ENCODE peak calls at places on chromosome 3, in four cellular contexts. B is fibroblast of lung, I is heart right ventricle, L is body of pancreas. C is an unnamed sample.

GRCh38 chr3:83482402-83482801 is 1476.4 kb upstream of the CADM2 start:
- DNase-seq in B (no peak), I (no peak), L (no peak), C (no peak)

GRCh38 chr3:148332509-148332908 is 365.2 kb upstream of the AGTR1 start:
- DNase-seq in B (no peak), I (no peak), L (no peak), C (no peak)

GRCh38 chr3:136804813-136805212 is 14.1 kb upstream of the SLC35G2 start:
- DNase-seq in B (no peak), I (no peak), L (peak; percentile 60), C (peak; percentile 47)

GRCh38 chr3:184993394-184993793 is 159.5 kb downstream of the C3orf70 start:
- DNase-seq in B (no peak), I (no peak), L (no peak), C (no peak)

GRCh38 chr3:73796382-73796781 is 171.6 kb upstream of the PDZRN3 start:
- DNase-seq in B (no peak), I (no peak), L (no peak), C (no peak)

GRCh38 chr3:58045084-58045483 is 36.9 kb downstream of the FLNB start:
- DNase-seq in B (no peak), I (no peak), L (no peak), C (no peak)

GRCh38 chr3:14564741-14565140 is 24.6 kb upstream of the GRIP2 start:
- DNase-seq in B (no peak), I (no peak), L (no peak), C (no peak)

GRCh38 chr3:19250959-19251610 is 102.8 kb downstream of the KCNH8 start:
- DNase-seq in B (no peak), I (no peak), L (peak; percentile 21), C (no peak)

GRCh38 chr3:142725352-142725739 is 1.5 kb downstream of the TRPC1 start:
- DNase-seq in B (no peak), I (no peak), L (no peak), C (no peak)

GRCh38 chr3:108124337-108125150 is 33.7 kb upstream of the CD47 start:
- DNase-seq in B (no peak), I (no peak), L (no peak), C (no peak)

GRCh38 chr3:186930639-186931486 is 537 bp downstream of the ST6GAL1 start:
- DNase-seq in B (peak; percentile 56), I (peak; percentile 79), L (peak; percentile 26), C (peak; percentile 52)

GRCh38 chr3:30643763-30644462 is 37.5 kb downstream of the TGFBR2 start:
- DNase-seq in B (no peak), I (no peak), L (no peak), C (no peak)

GRCh38 chr3:124837065-124837464 is 50.1 kb downstream of the ITGB5 start:
- DNase-seq in B (no peak), I (no peak), L (no peak), C (no peak)

GRCh38 chr3:87233805-87234204 is 6.7 kb downstream of the CHMP2B start:
- DNase-seq in B (no peak), I (no peak), L (no peak), C (no peak)

GRCh38 chr3:65497846-65498245 is 540.9 kb downstream of the MAGI1 start:
- DNase-seq in B (no peak), I (no peak), L (no peak), C (no peak)

GRCh38 chr3:184737641-184738518 is 26.0 kb upstream of the MAGEF1 start:
- DNase-seq in B (peak; percentile 76), I (no peak), L (no peak), C (peak; percentile 67)

GRCh38 chr3:187748050-187748481 is 2.8 kb upstream of the BCL6 start:
- DNase-seq in B (peak; percentile 62), I (peak; percentile 90), L (peak; percentile 94), C (peak; percentile 89)

GRCh38 chr3:35638640-35639250 is 580 bp upstream of the ARPP21 start:
- DNase-seq in B (no peak), I (no peak), L (no peak), C (no peak)

GRCh38 chr3:13494463-13495350 is 14.6 kb downstream of the HDAC11 start:
- DNase-seq in B (no peak), I (no peak), L (no peak), C (peak; percentile 61)

GRCh38 chr3:144777941-144778340 is 806.3 kb downstream of the DIPK2A start:
- DNase-seq in B (no peak), I (no peak), L (no peak), C (no peak)

GRCh38 chr3:105823149-105823866 is 45.5 kb downstream of the CBLB start:
- DNase-seq in B (peak; percentile 99), I (no peak), L (no peak), C (peak; percentile 97)

GRCh38 chr3:196694202-196694638 is 17.8 kb downstream of the CEP19 start:
- DNase-seq in B (peak; percentile 5), I (no peak), L (no peak), C (peak; percentile 40)

GRCh38 chr3:149120051-149120972 is 9.1 kb upstream of the HPS3 start:
- DNase-seq in B (peak; percentile 55), I (no peak), L (no peak), C (peak; percentile 87)

GRCh38 chr3:142886938-142887337 is 1.9 kb downstream of the PCOLCE2 start:
- DNase-seq in B (peak; percentile 87), I (no peak), L (no peak), C (peak; percentile 66)

GRCh38 chr3:196207159-196207832 is 3.9 kb downstream of the ZDHHC19 start:
- DNase-seq in B (no peak), I (no peak), L (no peak), C (no peak)

GRCh38 chr3:31968927-31969418 is 12.1 kb downstream of the OSBPL10 start:
- DNase-seq in B (peak; percentile 100), I (no peak), L (no peak), C (peak; percentile 95)

GRCh38 chr3:38039101-38039898 is at the start of gene DLEC1:
- DNase-seq in B (peak; percentile 62), I (peak; percentile 70), L (peak; percentile 40), C (peak; percentile 62)

GRCh38 chr3:78974181-78974770 is 793.5 kb downstream of the ROBO1 start:
- DNase-seq in B (peak; percentile 79), I (no peak), L (no peak), C (peak; percentile 62)

GRCh38 chr3:155704771-155705559 is 39.9 kb downstream of the PLCH1 start:
- DNase-seq in B (peak; percentile 74), I (no peak), L (no peak), C (no peak)

GRCh38 chr3:172987268-172987667 is 153.8 kb downstream of the SPATA16 start:
- DNase-seq in B (no peak), I (no peak), L (no peak), C (peak; percentile 5)
- TF ChIP-seq CTCF in B (no peak), I (peak; percentile 43), L (no peak), C (peak; percentile 37)

GRCh38 chr3:44098666-44099065 is 143.0 kb upstream of the TOPAZ1 start:
- DNase-seq in B (no peak), I (no peak), L (no peak), C (no peak)

GRCh38 chr3:44104043-44104442 is 137.6 kb upstream of the TOPAZ1 start:
- DNase-seq in B (no peak), I (no peak), L (no peak), C (no peak)

GRCh38 chr3:44104668-44105321 is 136.9 kb upstream of the TOPAZ1 start:
- DNase-seq in B (peak; percentile 77), I (no peak), L (no peak), C (peak; percentile 67)

GRCh38 chr3:44099566-44100297 is 142.0 kb upstream of the TOPAZ1 start:
- DNase-seq in B (no peak), I (no peak), L (no peak), C (no peak)

GRCh38 chr3:44100298-44100695 is 141.4 kb upstream of the TOPAZ1 start:
- DNase-seq in B (no peak), I (no peak), L (no peak), C (no peak)
- H3K4me3 ChIP-seq in B (no peak overlapping the region), I (no peak overlapping the region), L (no peak overlapping the region), C (no peak overlapping the region)

GRCh38 chr3:111071257-111072015 is at the start of gene NECTIN3:
- DNase-seq in B (peak; percentile 99), I (peak; percentile 94), L (peak; percentile 95), C (peak; percentile 98)

GRCh38 chr3:111068574-111068973 is 3.0 kb upstream of the NECTIN3 start:
- DNase-seq in B (no peak), I (no peak), L (no peak), C (no peak)

GRCh38 chr3:111072016-111072891 is 638 bp downstream of the NECTIN3 start:
- DNase-seq in B (peak; percentile 44), I (peak; percentile 48), L (peak; percentile 48), C (peak; percentile 77)

GRCh38 chr3:111069974-111070751 is 1.5 kb upstream of the NECTIN3 start:
- DNase-seq in B (peak; percentile 11), I (peak; percentile 18), L (peak; percentile 22), C (peak; percentile 38)

GRCh38 chr3:111070772-111071256 is 802 bp upstream of the NECTIN3 start:
- DNase-seq in B (no peak), I (no peak), L (no peak), C (peak; percentile 63)
- TF ChIP-seq CTCF in B (no peak), I (no peak), L (no peak), C (peak; percentile 37)

GRCh38 chr3:82157952-82158351 is 396.5 kb upstream of the GBE1 start:
- DNase-seq in B (peak; percentile 77), I (no peak), L (no peak), C (peak; percentile 83)
- H3K4me3 ChIP-seq in B (no peak overlapping the region), I (no peak overlapping the region), L (no peak overlapping the region), C (no peak overlapping the region)

GRCh38 chr3:168467085-168467714 is 371.5 kb upstream of the GOLIM4 start:
- DNase-seq in B (peak; percentile 33), I (no peak), L (no peak), C (peak; percentile 70)
- TF ChIP-seq CTCF in B (peak; percentile 59), I (peak; percentile 64), L (no peak), C (peak; percentile 71)

GRCh38 chr3:191343115-191343514 is 12.8 kb upstream of the UTS2B start:
- DNase-seq in B (no peak), I (no peak), L (no peak), C (peak; percentile 35)
- H3K4me3 ChIP-seq in B (no peak overlapping the region), I (no peak overlapping the region), L (no peak overlapping the region), C (no peak overlapping the region)